ENCODE peak calls at places on chromosomes 4 and X, in eight cellular contexts. B is cardiac fibroblast, D is heart right ventricle, G is suprapubic skin, C is testis, T is K562, Q is fibroblast of pulmonary artery, K is neural progenitor cell. J is an unnamed sample.

GRCh38 chr4:159506801-159507517 is 404.1 kb downstream of the RAPGEF2 start:
- DNase-seq in K (no peak), B (no peak), Q (no peak), T (no peak), D (no peak), C (no peak), G (no peak), J (no peak)

GRCh38 chrX:133229361-133229760 is 11.2 kb upstream of the TFDP3 start:
- DNase-seq in T (no peak), D (no peak), K (no peak), Q (no peak), B (no peak), G (no peak), C (no peak), J (no peak)

GRCh38 chrX:22800360-22800759 is 199.4 kb upstream of the DDX53 start:
- DNase-seq in C (no peak), T (no peak), B (peak; percentile 92), D (no peak), Q (peak; percentile 93), K (no peak), G (no peak), J (peak; percentile 22)

GRCh38 chr4:37477126-37477525 is 209.1 kb downstream of the RELL1 start:
- DNase-seq in B (no peak), C (no peak), T (no peak), D (no peak), Q (no peak), K (no peak), G (no peak), J (no peak)

GRCh38 chrX:136754641-136755040 is 26.1 kb downstream of the ARHGEF6 start:
- DNase-seq in G (no peak), T (no peak), C (peak; percentile 29), Q (no peak), D (peak; percentile 50), B (no peak), K (peak; percentile 8), J (peak; percentile 26)

GRCh38 chrX:18994713-18995112 is 10.8 kb upstream of the PHKA2 start:
- DNase-seq in G (no peak), C (no peak), K (no peak), D (no peak), T (no peak), B (peak; percentile 85), Q (peak; percentile 66), J (no peak)

GRCh38 chr4:101277661-101278060 is 69.7 kb downstream of the PPP3CA start:
- DNase-seq in C (no peak), K (no peak), D (no peak), Q (peak; percentile 73), T (no peak), G (no peak), B (peak; percentile 80), J (no peak)

GRCh38 chrX:103529550-103529949 is 10.3 kb upstream of the RAB40A start:
- DNase-seq in C (no peak), D (no peak), G (no peak), Q (no peak), B (no peak), T (no peak), K (no peak), J (no peak)

GRCh38 chrX:12548746-12549145 is 242.5 kb upstream of the PRPS2 start:
- DNase-seq in C (peak; percentile 17), G (no peak), D (peak; percentile 6), T (no peak), Q (peak; percentile 55), B (peak; percentile 52), K (peak; percentile 71), J (no peak)

GRCh38 chr4:48780867-48781219 is 764 bp upstream of the FRYL start:
- DNase-seq in G (peak; percentile 76), T (no peak), D (peak; percentile 55), B (peak; percentile 51), C (no peak), K (no peak), Q (peak; percentile 56), J (no peak)

GRCh38 chr4:56843421-56843899 is 22.0 kb upstream of the SPINK2 start:
- DNase-seq in B (no peak), C (peak; percentile 68), Q (peak; percentile 35), G (no peak), K (no peak), T (no peak), D (no peak), J (peak; percentile 53)

GRCh38 chr4:153222790-153223417 is 18.7 kb downstream of the TRIM2 start:
- DNase-seq in Q (peak; percentile 43), D (peak; percentile 41), T (no peak), G (peak; percentile 74), B (peak; percentile 43), C (peak; percentile 70), K (peak; percentile 70), J (peak; percentile 91)

GRCh38 chr4:153222162-153222789 is 18.0 kb downstream of the TRIM2 start:
- DNase-seq in B (peak; percentile 84), D (peak; percentile 58), C (peak; percentile 61), G (peak; percentile 78), K (peak; percentile 91), T (no peak), Q (peak; percentile 81), J (peak; percentile 32)

GRCh38 chr4:153223418-153223792 is 19.2 kb downstream of the TRIM2 start:
- DNase-seq in G (no peak), D (no peak), B (peak; percentile 26), T (no peak), C (no peak), Q (no peak), K (no peak), J (no peak)

GRCh38 chr4:153224474-153224873 is 20.2 kb downstream of the TRIM2 start:
- DNase-seq in G (no peak), C (no peak), T (no peak), Q (no peak), K (no peak), B (no peak), D (no peak), J (no peak)

DNA sequence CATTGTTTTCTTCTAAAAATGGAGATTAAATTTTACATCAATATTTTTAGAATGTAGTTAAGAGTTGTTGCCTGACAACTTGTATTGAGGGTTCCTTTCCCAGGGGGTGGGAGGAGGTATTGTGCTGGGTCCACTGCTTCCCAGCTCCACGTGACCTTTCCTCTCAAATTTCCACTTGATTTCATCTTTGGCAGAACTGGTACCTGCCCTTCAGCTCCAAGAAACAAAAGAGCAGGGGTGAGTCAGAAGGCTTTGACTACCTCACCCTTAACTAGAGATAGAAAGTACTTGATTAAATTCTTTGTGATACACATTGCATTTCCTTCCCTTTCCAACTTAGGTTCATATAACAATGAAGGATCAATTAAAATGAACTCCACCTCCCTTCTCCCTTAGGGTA is 19.7 kb downstream of the TRIM2 start:
- DNase-seq in K (no peak), D (peak; percentile 39), T (no peak), G (no peak), B (no peak), Q (peak; percentile 46), C (no peak), J (no peak)
- H3K4me3 ChIP-seq in K (peak overlapping the region; percentile 61), D (peak overlapping the region; percentile 81), T (no peak overlapping the region), G (peak overlapping the region; percentile 62), B (peak overlapping the region; percentile 65), Q (peak overlapping the region; percentile 67), C (no peak overlapping the region), J (peak overlapping the region; percentile 65)

GRCh38 chr4:151786158-151786495 is 25.3 kb upstream of the GATB start:
- DNase-seq in K (no peak), Q (no peak), B (no peak), C (no peak), D (no peak), G (no peak), T (no peak), J (no peak)
- H3K4me3 ChIP-seq in K (no peak overlapping the region), Q (no peak overlapping the region), B (no peak overlapping the region), C (no peak overlapping the region), D (no peak overlapping the region), G (no peak overlapping the region), T (no peak overlapping the region), J (no peak overlapping the region)

GRCh38 chrX:48573690-48574269 is 504 bp upstream of the RBM3 start:
- DNase-seq in T (peak; percentile 58), D (peak; percentile 52), C (peak; percentile 24), B (no peak), Q (no peak), G (peak; percentile 71), K (no peak), J (peak; percentile 56)

GRCh38 chrX:48575642-48576041 is 1.4 kb downstream of the RBM3 start:
- DNase-seq in G (no peak), B (no peak), K (no peak), Q (no peak), D (no peak), C (no peak), T (no peak), J (peak; percentile 56)

GRCh38 chrX:48574270-48575266 is at the start of gene RBM3:
- DNase-seq in G (peak; percentile 97), Q (peak; percentile 93), K (peak; percentile 91), C (peak; percentile 93), B (peak; percentile 93), T (peak; percentile 90), D (peak; percentile 94), J (peak; percentile 89)

GRCh38 chrX:48578661-48579128 is 4.4 kb downstream of the RBM3 start:
- DNase-seq in G (no peak), Q (no peak), T (no peak), C (no peak), B (no peak), D (no peak), K (no peak), J (no peak)

DNA sequence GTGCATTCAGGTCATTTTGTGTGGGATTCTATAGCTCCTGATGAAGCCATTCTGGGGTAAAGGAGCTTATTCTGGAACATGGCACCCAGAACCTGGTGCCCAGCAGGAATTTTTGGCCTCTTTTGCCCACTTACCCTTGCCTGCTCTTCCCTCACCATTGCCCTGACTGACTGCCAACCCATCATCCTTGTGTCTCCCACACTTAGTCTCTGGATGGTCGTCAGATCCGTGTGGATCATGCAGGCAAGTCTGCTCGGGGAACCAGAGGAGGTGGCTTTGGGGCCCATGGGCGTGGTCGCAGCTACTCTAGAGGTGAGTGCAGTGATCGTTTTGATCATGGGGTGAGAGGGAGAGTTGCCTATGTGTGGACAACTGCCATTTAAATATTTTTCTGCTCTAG is 1.8 kb downstream of the RBM3 start:
- DNase-seq in K (no peak), D (no peak), Q (no peak), G (no peak), C (no peak), B (no peak), T (no peak), J (no peak)
- H3K4me3 ChIP-seq in K (no peak overlapping the region), D (peak overlapping the region; percentile 86), Q (peak overlapping the region; percentile 90), G (peak overlapping the region; percentile 67), C (no peak overlapping the region), B (peak overlapping the region; percentile 74), T (peak overlapping the region; percentile 90), J (peak overlapping the region; percentile 61)

GRCh38 chr4:184824776-184825393 is 883 bp downstream of the ACSL1 start:
- DNase-seq in T (no peak), C (no peak), K (no peak), D (no peak), G (no peak), B (peak; percentile 17), Q (no peak), J (no peak)

GRCh38 chr4:184826315-184827266 is 823 bp upstream of the ACSL1 start:
- DNase-seq in K (peak; percentile 21), G (peak; percentile 77), C (peak; percentile 45), B (peak; percentile 25), D (no peak), Q (no peak), T (peak; percentile 61), J (no peak)

GRCh38 chr4:184825394-184826314 is at the start of gene ACSL1:
- DNase-seq in G (peak; percentile 85), T (peak; percentile 96), D (peak; percentile 81), C (peak; percentile 87), B (peak; percentile 66), K (peak; percentile 93), Q (peak; percentile 69), J (peak; percentile 89)

GRCh38 chr4:184822356-184822755 is 3.4 kb downstream of the ACSL1 start:
- DNase-seq in Q (no peak), D (no peak), K (no peak), T (no peak), G (no peak), B (no peak), C (no peak), J (no peak)

GRCh38 chr4:184824081-184824775 is 1.5 kb downstream of the ACSL1 start:
- DNase-seq in K (no peak), T (no peak), Q (no peak), D (no peak), G (no peak), B (peak; percentile 38), C (no peak), J (no peak)
- H3K4me3 ChIP-seq in K (no peak overlapping the region), T (peak overlapping the region; percentile 64), Q (peak overlapping the region; percentile 65), D (peak overlapping the region; percentile 68), G (peak overlapping the region; percentile 89), B (peak overlapping the region; percentile 60), C (peak overlapping the region; percentile 81), J (no peak overlapping the region)